ENCODE peak calls at places on chromosomes 1 and 21, in seven cellular contexts. T is astrocyte of the spinal cord, Z is Panc1, E is aorta, L is COLO829, P is NCI-H510A treated with DMSO at 0.1 percent for 48 hours, K is GM12864. R is an unnamed sample.

GRCh38 chr1:152515454-152515823 is 1.2 kb downstream of the CRCT1 start:
- DNase-seq in T (no peak), Z (no peak), E (no peak), L (no peak), P (no peak), K (no peak), R (no peak)

GRCh38 chr1:30900931-30901560 is 7.5 kb downstream of the SDC3 start:
- DNase-seq in E (no peak), T (no peak), Z (no peak), K (no peak), L (no peak), P (no peak), R (peak)

GRCh38 chr1:8182034-8182761 is 135.7 kb upstream of the SLC45A1 start:
- DNase-seq in Z (peak), K (peak), E (no peak), L (peak), P (peak), T (peak), R (no peak)

GRCh38 chr1:226738995-226739695 is at the start of gene ITPKB:
- DNase-seq in Z (no peak), T (peak), E (peak), P (peak), K (peak), L (peak), R (peak)

GRCh38 chr1:21149862-21150432 is 26.8 kb downstream of the EIF4G3 start:
- DNase-seq in K (no peak), P (no peak), T (peak), L (peak), E (no peak), Z (peak), R (no peak)

GRCh38 chr1:164256456-164256855 is 302.5 kb upstream of the PBX1 start:
- DNase-seq in E (no peak), P (no peak), T (no peak), Z (no peak), L (no peak), K (no peak), R (no peak)

GRCh38 chr1:211783897-211784296 is 46.7 kb downstream of the LPGAT1 start:
- DNase-seq in L (no peak), K (no peak), E (no peak), P (no peak), Z (no peak), T (no peak), R (no peak)

GRCh38 chr1:30683699-30684098 is 39.7 kb downstream of the MATN1 start:
- DNase-seq in Z (no peak), T (no peak), K (no peak), E (no peak), L (no peak), P (no peak), R (no peak)

GRCh38 chr1:77282187-77282865 is 507 bp downstream of the AK5 start:
- DNase-seq in L (peak), E (peak), K (no peak), Z (no peak), T (peak), P (peak), R (peak)

GRCh38 chr1:39957299-39958020 is 2.5 kb downstream of the MFSD2A start:
- DNase-seq in P (no peak), T (no peak), K (no peak), L (no peak), Z (no peak), E (no peak), R (no peak)

GRCh38 chr1:184743062-184743756 is 11.4 kb downstream of the EDEM3 start:
- DNase-seq in Z (no peak), K (peak), T (no peak), P (no peak), E (no peak), L (no peak), R (no peak)

GRCh38 chr1:235327559-235328270 is at the start of gene ARID4B:
- DNase-seq in L (no peak), T (no peak), P (peak), Z (no peak), K (no peak), E (peak), R (peak)

GRCh38 chr21:14889080-14889805 is 175.6 kb downstream of the NRIP1 start:
- DNase-seq in Z (no peak), P (no peak), T (peak), E (no peak), K (no peak), L (no peak), R (no peak)

GRCh38 chr1:55071477-55071876 is 32.1 kb downstream of the PCSK9 start:
- DNase-seq in Z (peak), E (no peak), L (peak), K (no peak), P (peak), T (peak), R (no peak)

GRCh38 chr1:37028981-37029617 is 5.2 kb downstream of the GRIK3 start:
- DNase-seq in T (no peak), Z (no peak), E (no peak), K (peak), P (no peak), L (no peak), R (no peak)

GRCh38 chr21:45470087-45470515 is 65.1 kb downstream of the COL18A1 start:
- DNase-seq in L (no peak), K (no peak), P (no peak), E (peak), T (peak), Z (no peak), R (peak)

GRCh38 chr1:84299536-84300260 is 1.8 kb upstream of the SAMD13 start:
- DNase-seq in L (peak), T (peak), E (no peak), P (peak), Z (no peak), K (no peak), R (no peak)

GRCh38 chr1:12593621-12594066 is 24.4 kb downstream of the DHRS3 start:
- DNase-seq in L (no peak), P (no peak), K (no peak), E (no peak), Z (no peak), T (no peak), R (no peak)

R was measured in spleen.